ENCODE peak calls at places on chromosomes 12 and 14, in eight cellular contexts. L is psoas muscle, E is sigmoid colon, T is esophagus squamous epithelium, Q is upper lobe of right lung, U is body of pancreas, V is OCI-LY7, Y is AG04450. H is an unnamed sample.

GRCh38 chr12:120234643-120235368 is 30.7 kb downstream of the PXN start:
- DNase-seq in E (peak), U (peak), Y (peak), L (peak), V (peak), T (no peak), Q (peak), H (peak)

GRCh38 chr14:67850066-67850830 is 30.7 kb downstream of the RAD51B start:
- DNase-seq in V (no peak), Y (no peak), L (no peak), Q (no peak), E (no peak), U (no peak), T (no peak), H (no peak)

GRCh38 chr12:97751704-97752103 is 289.1 kb downstream of the RMST start:
- DNase-seq in L (no peak), Y (no peak), E (no peak), V (no peak), T (no peak), Q (no peak), U (no peak), H (no peak)

GRCh38 chr14:47438650-47439140 is 236.7 kb downstream of the MDGA2 start:
- DNase-seq in U (no peak), V (no peak), Y (no peak), Q (no peak), E (no peak), L (no peak), T (no peak), H (no peak)

GRCh38 chr12:111741235-111741812 is 25.4 kb upstream of the ALDH2 start:
- DNase-seq in L (no peak), T (no peak), E (no peak), U (peak), Q (no peak), Y (no peak), V (no peak), H (no peak)

GRCh38 chr14:25050494-25051170 is 685 bp upstream of the STXBP6 start:
- DNase-seq in V (no peak), Y (no peak), T (no peak), E (no peak), L (no peak), Q (no peak), U (peak), H (no peak)

GRCh38 chr12:39723831-39724230 is 104.2 kb upstream of the ABCD2 start:
- DNase-seq in V (no peak), L (no peak), E (no peak), Q (no peak), U (no peak), Y (no peak), T (no peak), H (no peak)

GRCh38 chr14:47189911-47190503 is 485.4 kb downstream of the MDGA2 start:
- DNase-seq in E (no peak), U (no peak), Q (no peak), T (no peak), L (no peak), Y (no peak), V (no peak), H (no peak)

GRCh38 chr14:104134061-104134965 is 4.1 kb upstream of the KIF26A start:
- DNase-seq in T (no peak), Y (no peak), L (peak), Q (peak), V (no peak), U (no peak), E (no peak), H (no peak)

GRCh38 chr12:7129647-7130536 is at the start of gene CLSTN3:
- DNase-seq in L (peak), T (no peak), U (peak), Y (no peak), Q (peak), E (peak), V (peak), H (peak)

GRCh38 chr14:72433511-72433910 is 460.4 kb downstream of the DPF3 start:
- DNase-seq in T (no peak), E (no peak), L (no peak), Y (no peak), U (no peak), V (no peak), Q (no peak), H (no peak)

GRCh38 chr12:70590549-70591226 is 46.5 kb downstream of the PTPRB start:
- DNase-seq in U (no peak), L (no peak), Y (no peak), T (no peak), Q (no peak), E (no peak), V (no peak), H (no peak)

GRCh38 chr12:4116251-4117111 is 157.1 kb upstream of the CCND2 start:
- DNase-seq in V (peak), E (peak), L (no peak), Y (peak), Q (no peak), U (no peak), T (no peak), H (no peak)

GRCh38 chr12:27493260-27493935 is 30.6 kb upstream of the PPFIBP1 start:
- DNase-seq in T (no peak), V (no peak), Q (no peak), U (no peak), L (no peak), Y (no peak), E (no peak), H (no peak)

GRCh38 chr12:50541139-50541538 is 36.4 kb downstream of the DIP2B start:
- DNase-seq in V (no peak), Q (no peak), L (no peak), T (no peak), U (no peak), E (no peak), Y (no peak), H (no peak)

GRCh38 chr12:40959041-40959440 is 229.1 kb upstream of the PDZRN4 start:
- DNase-seq in U (no peak), T (no peak), Y (peak), E (no peak), L (no peak), V (no peak), Q (no peak), H (no peak)

GRCh38 chr12:727321-727720 is 25.1 kb upstream of the WNK1 start:
- DNase-seq in V (no peak), Q (no peak), T (no peak), L (no peak), Y (no peak), U (no peak), E (no peak), H (no peak)

GRCh38 chr14:56963381-56963780 is 153.1 kb upstream of the OTX2 start:
- DNase-seq in Q (no peak), Y (no peak), U (no peak), L (no peak), E (no peak), V (no peak), T (no peak), H (no peak)

GRCh38 chr12:107736914-107737313 is 24.0 kb downstream of the PRDM4 start:
- DNase-seq in T (no peak), Q (no peak), Y (no peak), E (no peak), L (no peak), V (peak), U (no peak), H (no peak)

GRCh38 chr14:33943484-33943883 is 7.4 kb downstream of the EGLN3 start:
- DNase-seq in Q (no peak), Y (no peak), L (no peak), U (peak), V (no peak), E (no peak), T (no peak), H (no peak)

GRCh38 chr12:98725481-98726247 is 80.6 kb downstream of the APAF1 start:
- DNase-seq in L (no peak), V (peak), E (no peak), Q (no peak), U (peak), Y (peak), T (no peak), H (no peak)

GRCh38 chr12:120500577-120500976 is 4.7 kb downstream of the DYNLL1 start:
- DNase-seq in U (no peak), L (no peak), T (no peak), Y (no peak), V (no peak), Q (no peak), E (no peak), H (no peak)

GRCh38 chr12:4487024-4487423 is 41.4 kb upstream of the FGF6 start:
- DNase-seq in Y (no peak), T (no peak), U (no peak), E (no peak), L (no peak), V (no peak), Q (no peak), H (no peak)

GRCh38 chr12:76996983-76997382 is 68.4 kb downstream of the E2F7 start:
- DNase-seq in V (no peak), E (no peak), Y (no peak), Q (no peak), T (no peak), L (no peak), U (no peak), H (no peak)

GRCh38 chr12:81461163-81461562 is 298.0 kb downstream of the PPFIA2 start:
- DNase-seq in L (no peak), E (no peak), V (no peak), U (no peak), Y (no peak), T (no peak), Q (no peak), H (no peak)

GRCh38 chr12:132918680-132919079 is 31.3 kb upstream of the CHFR start:
- DNase-seq in T (no peak), E (no peak), Y (no peak), V (no peak), U (no peak), L (no peak), Q (no peak), H (no peak)
- H3K4me3 ChIP-seq in T (no peak), E (no peak), Y (no peak), V (no peak), U (no peak), L (no peak), Q (no peak), H (no peak)

GRCh38 chr12:64584173-64584555 is 26.1 kb upstream of the RASSF3 start:
- DNase-seq in U (no peak), Y (no peak), V (no peak), Q (no peak), E (no peak), T (no peak), L (no peak), H (no peak)
- H3K27ac ChIP-seq in U (no peak), Y (no peak), V (peak), Q (peak), E (no peak), T (no peak), L (no peak), H (peak)

DNA sequence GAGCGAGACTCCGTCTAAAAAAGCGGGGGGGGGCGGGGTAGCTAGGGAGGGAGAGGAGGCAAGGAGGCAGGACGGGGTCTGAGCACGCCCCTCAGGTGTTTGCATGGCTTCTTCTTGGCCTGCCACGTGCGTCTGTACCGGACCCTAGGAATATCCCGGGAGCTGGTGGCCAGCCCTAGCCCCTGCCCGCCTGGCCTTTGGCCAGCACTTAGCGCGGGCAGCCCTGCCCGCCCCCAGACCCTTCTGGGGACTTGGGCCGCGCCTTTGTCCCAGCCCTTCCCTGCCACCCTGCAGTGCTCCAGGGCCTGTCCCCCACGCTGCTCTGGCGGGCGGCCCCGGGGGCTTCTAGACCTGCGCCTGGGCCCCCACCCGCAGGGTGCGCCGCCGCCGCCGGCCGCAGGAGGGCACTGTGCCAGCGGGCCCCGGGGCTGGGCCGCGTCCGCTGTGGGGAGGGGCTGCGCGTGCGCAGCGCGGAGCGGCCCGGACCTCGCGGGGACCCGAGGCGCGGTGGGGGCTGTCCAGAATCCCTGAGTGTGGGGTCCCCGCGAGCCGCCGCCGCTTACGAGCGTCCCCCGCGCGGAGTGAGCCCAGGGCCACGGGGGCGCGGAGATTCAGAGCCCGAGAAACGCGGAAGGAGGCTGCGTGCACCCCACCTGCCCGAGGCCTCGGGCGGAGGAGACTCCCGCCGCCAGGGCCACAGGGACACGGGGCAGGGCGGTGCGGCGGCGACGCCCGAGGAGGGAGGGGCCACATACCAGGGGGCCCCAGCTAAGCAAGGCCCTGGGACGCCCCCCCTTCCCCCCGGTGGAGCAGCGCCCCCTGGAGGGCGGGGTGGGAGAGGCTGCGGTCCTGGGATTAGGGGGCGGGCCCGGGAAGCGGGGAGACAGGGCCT is 21.0 kb downstream of the SLC25A29 start:
- DNase-seq in V (peak), E (no peak), Y (no peak), Q (peak), L (peak), U (peak), T (no peak), H (no peak)
- H3K4me3 ChIP-seq in V (peak), E (peak), Y (peak), Q (peak), L (peak), U (peak), T (peak), H (peak)

GRCh38 chr12:109610523-109610922 is 36.9 kb downstream of the MVK start:
- DNase-seq in T (no peak), U (no peak), Y (no peak), Q (no peak), L (no peak), E (no peak), V (no peak), H (no peak)
- H3K27ac ChIP-seq in T (no peak), U (no peak), Y (no peak), Q (no peak), L (no peak), E (no peak), V (no peak), H (no peak)

GRCh38 chr14:81402123-81402495 is 2.0 kb upstream of the STON2 start:
- DNase-seq in L (no peak), V (no peak), E (no peak), T (no peak), U (no peak), Y (no peak), Q (no peak), H (no peak)
- H3K4me3 ChIP-seq in L (no peak), V (no peak), E (no peak), T (no peak), U (no peak), Y (no peak), Q (no peak), H (no peak)

DNA sequence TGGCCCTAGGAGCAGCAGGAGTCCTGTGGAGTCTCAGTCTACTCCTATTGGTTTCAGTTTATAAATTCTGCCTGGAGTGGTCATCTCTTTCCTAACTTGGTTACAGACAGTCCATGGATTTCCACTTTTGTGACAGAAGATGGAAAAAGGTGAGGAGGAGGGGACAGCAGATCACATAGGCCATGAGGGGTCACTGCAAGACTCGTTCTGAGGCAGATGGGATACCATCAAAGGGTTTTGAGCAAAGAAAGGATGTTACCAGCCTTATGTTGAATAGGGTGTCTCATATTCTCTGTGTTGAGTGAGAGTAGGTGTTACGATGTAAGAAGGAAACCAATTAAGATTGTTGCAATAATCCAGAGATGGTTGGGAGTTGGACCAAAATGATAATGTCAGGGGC is 15.3 kb downstream of the PDE3A start:
- DNase-seq in E (no peak), L (no peak), Y (no peak), V (no peak), Q (no peak), U (no peak), T (no peak), H (no peak)
- H3K27ac ChIP-seq in E (peak), L (no peak), Y (no peak), V (no peak), Q (no peak), U (no peak), T (no peak), H (no peak)

GRCh38 chr12:48789858-48790326 is 1.0 kb upstream of the ADCY6 start:
- DNase-seq in T (no peak), E (no peak), Y (no peak), L (no peak), U (no peak), V (no peak), Q (no peak), H (no peak)
- H3K4me3 ChIP-seq in T (peak), E (peak), Y (peak), L (peak), U (peak), V (no peak), Q (peak), H (peak)

DNA sequence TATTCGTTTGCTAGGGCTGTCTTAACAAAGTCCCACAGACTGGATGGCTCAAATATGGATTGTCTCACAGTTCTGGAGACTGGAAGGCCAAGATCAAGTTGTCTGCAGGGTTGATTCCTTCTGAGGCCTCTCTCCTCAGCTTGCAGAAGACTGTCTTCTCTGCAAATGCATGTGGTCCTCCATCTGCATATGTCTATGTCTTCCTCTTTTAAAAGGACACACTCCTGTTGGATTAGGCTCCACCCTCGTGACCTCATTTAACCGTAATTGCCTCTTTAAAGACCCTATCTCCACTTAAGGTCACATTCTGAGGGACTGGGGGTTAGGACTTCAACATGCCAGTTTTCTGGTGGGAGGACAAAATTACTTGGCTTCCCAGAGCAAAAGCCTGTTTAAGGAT is 123.3 kb downstream of the SLC38A6 start:
- DNase-seq in V (no peak), T (no peak), L (no peak), Q (no peak), U (no peak), E (no peak), Y (no peak), H (no peak)
- H3K27ac ChIP-seq in V (no peak), T (peak), L (peak), Q (peak), U (peak), E (peak), Y (peak), H (peak)

DNA sequence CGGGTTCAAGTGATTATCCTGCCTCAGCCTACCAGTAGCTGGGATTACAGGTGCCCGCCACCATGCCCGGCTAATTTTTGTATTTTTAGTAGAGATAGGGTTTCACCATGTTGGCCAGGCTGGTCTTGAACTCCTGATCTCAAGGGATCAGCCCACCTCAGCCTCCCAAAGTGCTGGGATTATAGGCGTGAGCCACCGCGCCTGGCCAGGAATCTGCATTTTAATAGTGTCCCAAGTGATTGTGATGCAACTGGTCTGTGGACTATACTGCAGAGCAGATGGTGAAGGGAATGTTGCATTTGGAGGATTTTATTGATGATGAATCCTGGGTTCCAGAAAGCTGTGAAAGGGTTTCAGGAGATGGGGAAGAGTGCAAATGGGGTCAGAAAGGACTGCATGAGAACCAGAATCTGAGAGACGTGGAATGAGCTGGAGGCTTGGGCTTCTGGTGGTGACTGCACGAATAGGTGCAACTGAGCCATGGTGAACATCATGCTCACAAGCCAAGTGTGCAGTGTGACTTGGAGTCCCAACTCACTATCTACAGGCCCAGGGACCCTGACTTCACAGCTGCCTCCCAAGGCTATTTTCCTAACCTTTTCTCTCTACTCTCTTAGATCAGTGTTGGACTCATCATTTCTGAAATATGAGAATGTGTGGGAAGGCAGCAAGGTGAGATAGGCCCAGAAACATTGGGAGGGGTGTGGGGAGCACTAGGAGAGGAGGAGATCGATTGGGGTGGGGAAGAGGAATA is 4.5 kb downstream of the RPS26 start:
- DNase-seq in L (no peak), T (no peak), U (no peak), Y (no peak), Q (no peak), V (no peak), E (no peak), H (no peak)
- H3K4me3 ChIP-seq in L (no peak), T (no peak), U (no peak), Y (no peak), Q (no peak), V (no peak), E (no peak), H (no peak)

H was measured in gastrocnemius medialis.